ENCODE peak calls at places on chromosome 15, in six cellular contexts. M, Q, F, O, T and P are unnamed samples.
A peak's percentile ranks its signal among the peaks of the same experiment; 100 is the strongest.

GRCh38 chr15:98609144-98609852 is 39.0 kb upstream of the IGF1R start:
- DNase-seq in Q (no peak), M (no peak), T (no peak), F (no peak), O (no peak), P (no peak)

GRCh38 chr15:75042730-75043508 is 19.5 kb downstream of the PPCDC start:
- DNase-seq in O (peak; percentile 57), F (peak; percentile 87), M (peak; percentile 94), T (peak; percentile 84), Q (no peak), P (peak; percentile 30)

GRCh38 chr15:37877851-37878577 is 56.4 kb upstream of the TMCO5A start:
- DNase-seq in F (no peak), O (no peak), M (no peak), Q (no peak), T (peak; percentile 11), P (no peak)

GRCh38 chr15:74302821-74303359 is 64.6 kb downstream of the CYP11A1 start:
- DNase-seq in F (peak; percentile 34), Q (no peak), T (peak; percentile 61), O (peak; percentile 49), M (peak; percentile 46), P (peak; percentile 4)

GRCh38 chr15:39581501-39582285 is 814 bp downstream of the THBS1 start:
- DNase-seq in O (peak; percentile 52), T (peak; percentile 79), M (peak; percentile 28), F (peak; percentile 69), Q (no peak), P (no peak)

GRCh38 chr15:92315144-92315543 is 78.5 kb upstream of the ST8SIA2 start:
- DNase-seq in O (no peak), M (no peak), Q (no peak), F (no peak), T (no peak), P (no peak)

GRCh38 chr15:59199775-59200465 is 6.7 kb upstream of the LDHAL6B start:
- DNase-seq in Q (no peak), T (peak; percentile 61), O (peak; percentile 80), F (no peak), M (no peak), P (no peak)

GRCh38 chr15:64478863-64479262 is 18.5 kb downstream of the ZNF609 start:
- DNase-seq in F (no peak), T (no peak), M (no peak), O (no peak), Q (no peak), P (no peak)

GRCh38 chr15:95202569-95203349 is 971.4 kb downstream of the MCTP2 start:
- DNase-seq in F (no peak), T (no peak), M (no peak), O (no peak), Q (peak; percentile 6), P (no peak)

GRCh38 chr15:38482572-38482971 is 28.6 kb downstream of the FAM98B start:
- DNase-seq in O (no peak), Q (no peak), T (no peak), M (no peak), F (no peak), P (no peak)

GRCh38 chr15:76994001-76994400 is 925 bp upstream of the PSTPIP1 start:
- DNase-seq in F (no peak), O (no peak), Q (peak; percentile 29), T (no peak), M (no peak), P (no peak)

GRCh38 chr15:33844186-33844585 is 124.1 kb upstream of the CHRM5 start:
- DNase-seq in O (no peak), Q (no peak), T (no peak), F (no peak), M (no peak), P (no peak)

GRCh38 chr15:40594429-40594836 is 384 bp downstream of the KNL1 start:
- DNase-seq in O (peak; percentile 54), Q (no peak), F (peak; percentile 35), M (peak; percentile 60), T (peak; percentile 71), P (no peak)
- H3K27ac ChIP-seq in O (peak overlapping the region; percentile 96), Q (peak overlapping the region; percentile 88), F (peak overlapping the region; percentile 83), M (peak overlapping the region; percentile 89), T (no peak overlapping the region), P (no peak overlapping the region)

DNA sequence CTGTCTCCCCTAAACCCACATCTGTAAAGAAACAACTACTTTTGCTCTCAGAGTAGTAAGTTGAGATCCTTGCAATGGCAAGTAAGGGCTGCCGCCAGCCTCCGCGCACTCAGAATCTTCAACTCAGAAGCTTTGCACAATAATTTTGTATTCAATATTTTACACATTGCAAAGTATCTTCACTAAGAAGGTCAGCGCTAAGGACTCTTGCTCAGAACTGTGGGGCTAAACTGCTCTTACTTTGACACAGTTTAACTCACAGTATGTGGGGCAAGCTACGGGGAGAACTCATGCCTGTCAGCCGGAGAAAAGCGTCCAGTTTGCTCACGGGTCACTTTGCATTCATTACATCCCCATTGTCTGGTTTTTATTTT is 982 bp downstream of the LYSMD4 start:
- DNase-seq in T (peak; percentile 34), M (no peak), O (no peak), Q (no peak), F (no peak), P (no peak)
- H3K27ac ChIP-seq in T (peak overlapping the region; percentile 71), M (peak overlapping the region; percentile 86), O (no peak overlapping the region), Q (no peak overlapping the region), F (no peak overlapping the region), P (no peak overlapping the region)

DNA sequence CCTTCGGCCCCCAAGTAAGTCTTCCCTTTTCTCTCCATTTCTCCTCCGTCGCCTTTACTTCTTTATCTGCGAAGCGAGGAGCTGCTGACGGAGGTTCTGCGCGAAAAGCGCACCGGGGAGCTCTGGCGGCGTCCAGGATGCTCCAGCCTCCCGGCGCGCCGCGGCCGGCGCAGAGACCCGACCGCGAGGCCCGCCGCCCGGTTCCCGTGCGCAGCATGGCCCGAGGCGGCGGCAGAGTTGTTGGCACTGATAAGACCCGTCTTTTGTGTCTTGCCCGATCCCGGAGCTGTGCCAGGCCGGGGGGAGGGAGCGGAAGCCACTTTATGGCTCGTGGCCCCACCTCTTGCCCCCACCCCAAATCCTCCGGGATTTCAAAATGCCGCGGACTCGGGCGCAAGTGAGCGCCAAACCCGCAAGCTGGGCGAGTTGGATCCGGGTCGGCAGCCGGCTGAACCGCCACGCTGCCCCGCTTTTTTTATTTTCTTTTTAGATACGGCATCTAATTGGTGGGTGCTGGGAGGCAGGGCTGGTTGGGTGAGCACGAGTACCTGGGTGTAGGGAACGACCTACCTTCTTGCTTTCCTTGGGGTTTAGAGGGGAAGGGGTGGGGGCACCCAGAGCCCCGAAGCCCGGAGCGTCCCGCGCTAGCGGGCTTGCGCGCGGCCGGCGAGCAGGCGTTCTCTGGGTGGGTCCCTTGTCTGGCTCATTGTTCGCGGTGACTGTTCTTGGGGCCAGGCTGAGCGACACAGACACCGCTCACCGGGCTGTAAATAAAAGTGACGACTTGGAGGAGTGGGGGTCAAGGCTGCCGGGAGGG is 532.7 kb upstream of the SEMA6D start:
- DNase-seq in F (no peak), T (peak; percentile 54), O (no peak), Q (no peak), M (no peak), P (peak; percentile 10)
- H3K27ac ChIP-seq in F (no peak overlapping the region), T (no peak overlapping the region), O (no peak overlapping the region), Q (no peak overlapping the region), M (no peak overlapping the region), P (no peak overlapping the region)

DNA sequence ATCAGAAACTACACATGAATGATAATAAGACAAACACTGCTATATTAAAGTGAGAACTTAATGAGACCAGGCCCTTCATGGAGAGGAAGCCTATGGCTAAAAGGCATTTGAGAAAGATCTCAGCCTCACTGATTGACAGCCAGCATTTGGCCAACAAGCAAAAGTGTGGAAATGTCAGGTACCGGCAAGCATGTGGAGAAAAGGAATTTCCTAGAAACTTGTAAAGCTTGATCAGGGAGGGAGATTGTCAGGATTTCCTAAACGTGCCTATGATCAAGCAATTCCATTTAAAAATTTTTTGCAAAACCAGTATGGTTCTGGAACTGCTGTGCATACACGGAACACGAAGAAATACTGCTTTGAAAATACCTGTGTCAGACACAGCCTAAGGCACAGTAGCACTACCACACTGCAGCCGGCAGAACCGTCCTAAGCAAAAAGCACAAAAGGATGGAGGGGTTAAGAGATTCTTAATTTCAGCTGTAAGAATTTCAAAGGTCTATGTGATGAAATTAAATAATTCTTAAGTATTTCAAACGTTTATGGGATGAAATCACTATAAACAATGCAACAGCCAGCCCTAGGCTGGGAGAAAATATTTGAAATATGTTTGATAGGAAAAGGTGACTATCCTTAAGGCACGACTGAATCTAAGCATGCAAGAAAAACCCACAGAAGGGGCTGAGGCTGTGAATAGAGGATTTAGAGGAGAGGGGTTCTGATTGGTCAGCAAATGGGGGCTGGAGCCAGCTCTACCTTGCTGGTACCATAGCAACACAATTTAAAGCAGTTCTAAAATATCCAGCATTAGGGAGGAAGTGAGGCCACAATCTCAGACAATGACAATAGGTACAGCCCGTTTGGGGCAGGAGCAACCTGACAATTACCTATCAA is 220.6 kb upstream of the ATP10A start:
- DNase-seq in T (no peak), Q (no peak), O (no peak), M (no peak), F (no peak), P (no peak)
- H3K27ac ChIP-seq in T (peak overlapping the region; percentile 91), Q (peak overlapping the region; percentile 59), O (no peak overlapping the region), M (no peak overlapping the region), F (no peak overlapping the region), P (peak overlapping the region; percentile 66)

GRCh38 chr15:83657549-83657948 is 3.6 kb downstream of the ADAMTSL3 start:
- DNase-seq in F (no peak), T (no peak), M (no peak), Q (no peak), O (no peak), P (no peak)
- H3K27ac ChIP-seq in F (no peak overlapping the region), T (peak overlapping the region; percentile 36), M (peak overlapping the region; percentile 71), Q (no peak overlapping the region), O (no peak overlapping the region), P (no peak overlapping the region)

DNA sequence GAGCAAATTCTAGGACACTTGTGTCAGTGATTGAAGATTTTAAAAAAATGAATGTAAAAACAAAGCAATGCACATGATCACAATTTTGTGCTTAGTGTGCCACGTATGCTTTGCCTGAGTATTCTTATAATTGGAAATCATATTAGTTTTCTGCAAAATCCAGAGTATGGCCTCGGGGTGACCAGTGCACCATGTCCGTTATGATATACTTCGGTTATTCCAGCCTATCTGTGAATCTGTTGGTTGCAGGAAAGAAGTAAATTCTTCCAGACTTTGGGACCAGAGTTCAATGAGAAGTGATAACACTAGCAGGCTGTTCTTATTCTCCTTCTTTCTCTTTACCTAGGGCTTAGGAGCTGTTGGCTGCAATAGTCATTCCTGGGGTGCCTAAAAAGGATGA is 152.0 kb upstream of the TMC3 start:
- DNase-seq in Q (no peak), F (no peak), T (no peak), M (no peak), O (no peak), P (no peak)
- H3K27ac ChIP-seq in Q (no peak overlapping the region), F (no peak overlapping the region), T (no peak overlapping the region), M (no peak overlapping the region), O (no peak overlapping the region), P (no peak overlapping the region)

GRCh38 chr15:36517758-36518157 is 61.7 kb upstream of the CDIN1 start:
- DNase-seq in M (no peak), O (no peak), Q (no peak), F (no peak), T (no peak), P (no peak)
- H3K27ac ChIP-seq in M (no peak overlapping the region), O (no peak overlapping the region), Q (no peak overlapping the region), F (no peak overlapping the region), T (no peak overlapping the region), P (no peak overlapping the region)

GRCh38 chr15:48925714-48926223 is 38.0 kb downstream of the SHC4 start:
- DNase-seq in O (peak; percentile 40), F (no peak), T (peak; percentile 18), Q (peak; percentile 73), M (peak; percentile 39), P (no peak)
- H3K27ac ChIP-seq in O (peak overlapping the region; percentile 73), F (no peak overlapping the region), T (no peak overlapping the region), Q (peak overlapping the region; percentile 64), M (no peak overlapping the region), P (no peak overlapping the region)